ENCODE peak calls at places on chromosomes 11 and 22, in four cellular contexts. J is kidney, Q is mesenchymal stem cell, G is neuronal stem cell. E is an unnamed sample.

GRCh38 chr22:41638124-41638523 is 17.0 kb downstream of the XRCC6 start:
- DNase-seq in J (no peak), G (no peak), Q (no peak), E (no peak)

GRCh38 chr22:17130199-17130598 is 9.0 kb upstream of the TMEM121B start:
- DNase-seq in J (no peak), G (no peak), Q (no peak), E (no peak)

GRCh38 chr11:102669664-102670063 is 35.9 kb downstream of the MMP27 start:
- DNase-seq in J (no peak), G (no peak), Q (no peak), E (no peak)

GRCh38 chr11:67304511-67305113 is 1.3 kb downstream of the SSH3 start:
- DNase-seq in Q (no peak), J (no peak), G (no peak), E (peak; percentile 45)

GRCh38 chr11:100574894-100575769 is 112.0 kb upstream of the ARHGAP42 start:
- DNase-seq in G (no peak), J (no peak), Q (peak; percentile 55), E (no peak)

GRCh38 chr11:71325418-71326327 is 73.3 kb upstream of the SHANK2 start:
- DNase-seq in J (peak; percentile 20), Q (no peak), G (no peak), E (no peak)

GRCh38 chr22:42714768-42715430 is 5.8 kb downstream of the A4GALT start:
- DNase-seq in G (no peak), Q (no peak), J (no peak), E (no peak)

GRCh38 chr11:27291302-27291889 is 71.6 kb downstream of the CCDC34 start:
- DNase-seq in J (no peak), G (no peak), Q (no peak), E (no peak)

GRCh38 chr11:19777032-19777341 is 64.3 kb downstream of the NAV2 start:
- DNase-seq in J (peak; percentile 77), Q (no peak), G (no peak), E (peak; percentile 77)

GRCh38 chr11:126830216-126830615 is 170.4 kb downstream of the KIRREL3 start:
- DNase-seq in G (no peak), J (no peak), Q (no peak), E (no peak)

GRCh38 chr22:29343313-29343805 is 27.9 kb upstream of the RASL10A start:
- DNase-seq in Q (no peak), G (no peak), J (no peak), E (no peak)

GRCh38 chr11:45025716-45026492 is 75.2 kb upstream of the TP53I11 start:
- DNase-seq in Q (peak; percentile 23), G (no peak), J (peak; percentile 77), E (peak; percentile 43)

DNA sequence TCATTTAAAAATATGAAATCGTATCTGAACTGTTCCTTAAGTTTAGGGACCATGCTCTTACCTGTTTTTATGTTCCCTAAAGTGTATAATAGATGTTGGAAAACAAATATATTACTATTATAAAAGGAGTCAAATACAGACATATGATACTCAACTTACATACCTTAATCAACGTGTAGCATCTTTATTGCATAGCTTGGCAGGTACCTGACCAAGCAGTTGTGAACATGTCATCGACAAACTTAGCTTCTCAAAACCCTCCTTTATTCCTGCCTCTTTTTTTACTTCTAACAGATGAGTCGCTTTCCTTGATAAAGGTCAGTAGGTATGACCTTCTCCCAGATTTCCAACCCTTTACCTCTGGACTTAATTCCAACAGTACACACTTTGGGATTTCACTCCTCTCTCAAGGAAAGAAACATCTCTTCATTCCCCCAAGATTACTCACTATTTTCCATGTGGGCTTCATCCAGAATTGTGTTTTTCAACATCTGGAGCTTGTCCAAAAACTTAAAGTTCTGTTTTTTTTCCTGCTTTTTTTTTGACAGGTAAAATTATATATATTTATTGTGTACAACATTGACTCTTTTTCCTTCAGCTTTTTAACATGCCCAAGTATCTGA is 11.9 kb downstream of the HIPK3 start:
- DNase-seq in G (no peak), J (no peak), Q (peak; percentile 50), E (no peak)
- H3K9ac ChIP-seq in G (no peak overlapping the region), J (no peak overlapping the region), Q (no peak overlapping the region), E (no peak overlapping the region)

DNA sequence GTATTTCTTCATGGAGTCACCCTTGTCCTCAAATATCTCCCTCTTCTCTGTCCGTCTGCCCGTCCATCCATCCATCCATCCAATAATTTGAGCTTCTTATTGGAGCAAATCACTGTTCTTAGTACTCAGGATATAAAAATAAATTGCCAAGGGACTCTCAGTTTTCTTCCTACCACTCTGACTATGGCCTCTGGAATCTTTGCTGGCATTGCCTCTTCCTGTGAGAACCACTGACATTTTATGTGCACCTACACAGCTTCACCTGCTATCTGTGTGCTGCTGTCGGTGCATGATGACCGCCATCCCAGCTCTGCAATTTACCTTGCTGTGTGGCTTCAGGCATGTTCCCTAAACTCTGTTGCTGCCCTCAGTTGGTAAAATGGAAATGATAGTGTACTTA is 37.9 kb downstream of the TEAD1 start:
- DNase-seq in G (no peak), J (no peak), Q (no peak), E (no peak)
- H3K4me1 ChIP-seq in G (peaks cover 6% of the 10 kb centered on the region), J (peaks cover 25% of the 10 kb centered on the region), Q (peaks cover 14% of the 10 kb centered on the region), E (peaks cover 3% of the 10 kb centered on the region)

GRCh38 chr11:120208012-120208441 is 2.8 kb upstream of the OAF start:
- DNase-seq in Q (peak; percentile 46), G (no peak), J (no peak), E (no peak)
- H3K27ac ChIP-seq in Q (no peak overlapping the region), G (no peak overlapping the region), J (no peak overlapping the region), E (no peak overlapping the region)

GRCh38 chr22:44969817-44970216 is 40.0 kb downstream of the PHF21B start:
- DNase-seq in G (no peak), Q (no peak), J (no peak), E (no peak)

GRCh38 chr22:44970291-44970690 is 39.5 kb downstream of the PHF21B start:
- DNase-seq in Q (no peak), G (no peak), J (no peak), E (no peak)

GRCh38 chr22:44972363-44973083 is 37.3 kb downstream of the PHF21B start:
- DNase-seq in G (no peak), Q (no peak), J (no peak), E (no peak)

GRCh38 chr22:44973829-44974228 is 36.0 kb downstream of the PHF21B start:
- DNase-seq in J (no peak), Q (no peak), G (no peak), E (no peak)

DNA sequence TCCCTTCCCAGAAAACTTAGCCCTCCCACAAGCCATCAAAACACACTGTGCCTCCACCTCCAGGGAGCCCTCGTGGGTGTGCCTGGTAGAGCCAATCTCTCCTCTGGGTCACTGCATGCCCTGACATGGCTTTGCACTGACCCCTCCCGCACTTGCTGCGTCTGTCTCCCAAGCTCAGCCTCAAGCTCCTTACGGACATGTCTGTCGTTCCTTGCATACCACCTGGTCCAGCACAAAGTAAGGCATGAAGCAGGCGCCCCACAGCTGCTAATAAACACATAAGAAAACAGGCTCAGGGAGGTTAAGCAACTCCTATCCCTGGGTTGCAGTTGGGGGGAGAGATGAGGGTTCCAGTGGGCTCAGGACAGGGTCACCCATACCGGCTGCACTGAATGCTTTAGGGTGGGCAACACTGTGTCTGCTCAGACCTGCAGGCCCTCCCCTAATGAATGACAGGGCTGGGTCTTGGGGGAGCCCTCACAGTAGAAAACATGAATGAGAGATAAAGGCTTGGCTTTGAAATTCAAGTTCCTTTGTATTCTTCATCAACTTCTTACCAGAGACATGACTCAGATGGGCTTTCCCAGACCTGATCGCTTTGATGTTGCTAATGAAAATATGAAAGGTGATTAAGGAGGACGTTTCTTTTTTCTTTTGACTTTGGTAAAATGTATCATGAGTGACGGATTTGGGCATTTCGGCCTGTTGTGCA is 38.0 kb downstream of the PHF21B start:
- DNase-seq in J (no peak), G (no peak), Q (no peak), E (no peak)
- H3K9ac ChIP-seq in J (no peak overlapping the region), G (no peak overlapping the region), Q (no peak overlapping the region), E (no peak overlapping the region)

GRCh38 chr11:4025957-4026324 is 68.7 kb upstream of the RRM1 start:
- DNase-seq in J (no peak), Q (peak; percentile 42), G (no peak), E (no peak)

GRCh38 chr11:4026389-4026788 is 68.2 kb upstream of the RRM1 start:
- DNase-seq in Q (no peak), J (no peak), G (no peak), E (no peak)

GRCh38 chr11:4019891-4020290 is 74.7 kb upstream of the RRM1 start:
- DNase-seq in J (no peak), Q (peak; percentile 53), G (no peak), E (no peak)

GRCh38 chr11:4025248-4025956 is 69.2 kb upstream of the RRM1 start:
- DNase-seq in J (no peak), Q (peak; percentile 28), G (no peak), E (no peak)

DNA sequence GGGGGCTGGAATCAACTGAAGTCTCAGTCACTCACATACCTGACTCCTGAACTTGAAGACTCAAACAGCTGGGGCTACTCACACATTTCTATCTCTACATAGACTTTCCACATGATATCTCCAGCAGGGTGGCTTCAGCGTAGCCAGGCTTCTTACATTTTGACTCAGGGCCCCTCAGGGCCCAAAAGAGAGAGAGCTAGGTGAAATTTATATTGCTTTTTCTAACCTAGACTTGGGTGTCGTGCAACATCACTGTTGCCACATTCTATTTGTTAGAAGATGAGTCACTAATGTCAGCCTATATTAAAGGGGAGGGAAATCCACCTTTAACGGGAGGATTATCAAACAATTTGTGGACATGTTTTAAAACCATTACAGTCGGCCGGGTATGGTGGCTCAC is 71.9 kb upstream of the RRM1 start:
- DNase-seq in G (no peak), J (no peak), Q (no peak), E (no peak)
- H3K4me1 ChIP-seq in G (no peaks in the 10 kb centered on the region), J (peaks cover 18% of the 10 kb centered on the region), Q (peaks cover 2% of the 10 kb centered on the region), E (no peaks in the 10 kb centered on the region)

DNA sequence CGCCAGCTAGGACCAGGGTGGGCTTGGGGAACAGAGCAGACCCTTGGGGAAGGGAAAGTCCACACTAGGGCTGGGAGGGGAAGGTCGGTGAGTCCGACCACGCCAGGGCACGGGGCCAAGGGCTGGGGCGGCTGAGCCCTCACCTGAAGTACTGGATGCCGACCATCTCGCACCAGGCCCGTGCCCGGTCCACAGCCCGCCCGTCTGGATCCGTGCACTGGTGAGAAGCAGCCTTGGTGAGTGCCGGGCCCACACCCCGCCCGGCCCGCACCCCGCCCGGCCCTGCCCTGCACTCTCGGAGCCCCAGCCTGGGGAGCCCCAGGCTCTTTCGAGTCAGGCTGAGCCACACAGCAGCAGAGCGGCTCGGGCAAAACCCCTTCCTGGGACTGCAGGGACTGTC is 1.9 kb upstream of the BAIAP2L2 start:
- DNase-seq in J (peak; percentile 62), G (no peak), Q (no peak), E (no peak)
- H3K27ac ChIP-seq in J (no peak overlapping the region), G (no peak overlapping the region), Q (no peak overlapping the region), E (no peak overlapping the region)

E was measured in endodermal cell.